ENCODE peak calls at places on chromosomes 16 and 17, in nine cellular contexts. A is H7; E is stimulated activated CD4-positive, alpha-beta T cell treated with anti-CD3 and anti-CD28 coated beads, Interleukin-4, amount 100 ng/mL, for 4 hours; F is CD8-positive, alpha-beta memory T cell; H is COR-L47; I is AG20443; Z is skeletal muscle cell; K is Calu3; N is fibroblast of pulmonary artery. J is an unnamed sample.

GRCh38 chr17:60554377-60554788 is 28.3 kb upstream of the APPBP2 start:
- DNase-seq in A (no peak), E (no peak), F (no peak), H (no peak), I (peak), Z (peak), K (peak), N (peak), J (no peak)

GRCh38 chr17:77666881-77667395 is 291.6 kb upstream of the TNRC6C start:
- DNase-seq in A (no peak), E (peak), F (peak), H (no peak), I (no peak), Z (no peak), K (no peak), N (no peak), J (no peak)

GRCh38 chr16:1093284-1094123 is 2.5 kb downstream of the C1QTNF8 start:
- DNase-seq in A (no peak), E (no peak), F (no peak), H (no peak), I (no peak), Z (no peak), K (no peak), N (peak), J (no peak)

GRCh38 chr16:20910781-20911321 is 10.3 kb downstream of the LYRM1 start:
- DNase-seq in A (no peak), E (no peak), F (no peak), H (no peak), I (peak), Z (peak), K (no peak), N (peak), J (no peak)

GRCh38 chr17:32876414-32877163 is at the start of gene MYO1D:
- DNase-seq in A (peak), E (peak), F (no peak), H (peak), I (peak), Z (no peak), K (peak), N (no peak), J (peak)

GRCh38 chr17:45160505-45161287 is 979 bp upstream of the HEXIM2 start:
- DNase-seq in A (peak), E (peak), F (peak), H (peak), I (peak), Z (no peak), K (peak), N (peak), J (peak)

GRCh38 chr17:40322417-40323315 is 13.7 kb downstream of the RARA start:
- DNase-seq in A (peak), E (peak), F (peak), H (peak), I (peak), Z (no peak), K (peak), N (peak), J (peak)

GRCh38 chr16:27945233-27945975 is 118.1 kb downstream of the GSG1L start:
- DNase-seq in A (peak), E (no peak), F (no peak), H (no peak), I (no peak), Z (no peak), K (no peak), N (no peak), J (no peak)

GRCh38 chr16:75402821-75403475 is 30.4 kb downstream of the CFDP1 start:
- DNase-seq in A (peak), E (no peak), F (peak), H (peak), I (peak), Z (peak), K (peak), N (peak), J (no peak)

GRCh38 chr16:46916980-46917379 is 32.8 kb downstream of the GPT2 start:
- DNase-seq in A (peak), E (no peak), F (no peak), H (no peak), I (peak), Z (no peak), K (no peak), N (peak), J (no peak)

GRCh38 chr16:11913425-11914079 is 2.2 kb downstream of the GSPT1 start:
- DNase-seq in A (no peak), E (no peak), F (peak), H (no peak), I (no peak), Z (no peak), K (peak), N (no peak), J (no peak)

GRCh38 chr16:66911112-66911511 is 7.6 kb downstream of the CDH16 start:
- DNase-seq in A (peak), E (no peak), F (no peak), H (no peak), I (no peak), Z (no peak), K (no peak), N (no peak), J (no peak)

GRCh38 chr17:50206604-50207293 is 5.3 kb upstream of the COL1A1 start:
- DNase-seq in A (peak), E (no peak), F (no peak), H (peak), I (peak), Z (no peak), K (peak), N (peak), J (no peak)

GRCh38 chr17:40059729-40060475 is 2.9 kb upstream of the THRA start:
- DNase-seq in A (no peak), E (no peak), F (no peak), H (no peak), I (no peak), Z (no peak), K (no peak), N (no peak), J (no peak)

GRCh38 chr17:1108560-1108809 is 71.3 kb downstream of the ABR start:
- DNase-seq in A (peak), E (no peak), F (no peak), H (no peak), I (no peak), Z (no peak), K (no peak), N (no peak), J (no peak)

GRCh38 chr16:49474741-49475140 is 101.1 kb downstream of the C16orf78 start:
- DNase-seq in A (no peak), E (no peak), F (no peak), H (no peak), I (no peak), Z (no peak), K (no peak), N (no peak), J (no peak)

GRCh38 chr16:86509759-86510464 is 415 bp upstream of the FOXF1 start:
- DNase-seq in A (peak), E (no peak), F (no peak), H (no peak), I (peak), Z (peak), K (peak), N (peak), J (no peak)

GRCh38 chr16:29729116-29729521 is 16.7 kb downstream of the C16orf54 start:
- DNase-seq in A (peak), E (no peak), F (no peak), H (peak), I (peak), Z (no peak), K (peak), N (peak), J (peak)

GRCh38 chr17:12683299-12683698 is 17.6 kb downstream of the MYOCD start:
- DNase-seq in A (no peak), E (no peak), F (no peak), H (no peak), I (no peak), Z (no peak), K (no peak), N (no peak), J (no peak)

GRCh38 chr17:56136316-56136715 is 17.0 kb upstream of the ANKFN1 start:
- DNase-seq in A (no peak), E (no peak), F (no peak), H (no peak), I (no peak), Z (no peak), K (no peak), N (no peak), J (no peak)

GRCh38 chr16:19555938-19556778 is 655 bp downstream of the VPS35L start:
- DNase-seq in A (peak), E (peak), F (peak), H (peak), I (no peak), Z (no peak), K (peak), N (peak), J (no peak)

GRCh38 chr16:4275861-4276260 is 3.0 kb upstream of the TFAP4 start:
- DNase-seq in A (no peak), E (no peak), F (no peak), H (no peak), I (no peak), Z (no peak), K (no peak), N (no peak), J (no peak)

GRCh38 chr17:73093286-73093685 is 798 bp upstream of the SLC39A11 start:
- DNase-seq in A (no peak), E (no peak), F (no peak), H (no peak), I (no peak), Z (no peak), K (no peak), N (no peak), J (no peak)

GRCh38 chr16:28136751-28137434 is 73.4 kb upstream of the GSG1L start:
- DNase-seq in A (no peak), E (no peak), F (peak), H (no peak), I (no peak), Z (no peak), K (no peak), N (peak), J (no peak)

GRCh38 chr17:60128171-60128859 is 21.5 kb upstream of the CA4 start:
- DNase-seq in A (peak), E (no peak), F (no peak), H (no peak), I (no peak), Z (no peak), K (no peak), N (no peak), J (no peak)

GRCh38 chr17:68204736-68205135 is 43.1 kb upstream of the AMZ2 start:
- DNase-seq in A (peak), E (no peak), F (no peak), H (no peak), I (no peak), Z (no peak), K (no peak), N (no peak), J (no peak)

GRCh38 chr16:49780436-49780835 is 75.5 kb downstream of the ZNF423 start:
- DNase-seq in A (peak), E (no peak), F (no peak), H (peak), I (no peak), Z (no peak), K (no peak), N (no peak), J (no peak)

GRCh38 chr17:2347805-2348685 is 10.7 kb downstream of the SGSM2 start:
- DNase-seq in A (peak), E (no peak), F (no peak), H (peak), I (peak), Z (peak), K (peak), N (peak), J (no peak)

GRCh38 chr17:18241229-18241871 is 15.9 kb downstream of the LLGL1 start:
- DNase-seq in A (peak), E (no peak), F (no peak), H (no peak), I (no peak), Z (no peak), K (no peak), N (no peak), J (no peak)

GRCh38 chr17:74101527-74101926 is 102.0 kb upstream of the RPL38 start:
- DNase-seq in A (no peak), E (no peak), F (no peak), H (no peak), I (no peak), Z (no peak), K (no peak), N (no peak), J (no peak)

J was measured in NCI-H774.